ENCODE peak calls at places on chromosomes 12 and 14, in ten cellular contexts. C, D, W, M, U, S, P, N, F and T are unnamed samples.

GRCh38 chr14:42499137-42499536 is 892.5 kb downstream of the LRFN5 start:
- DNase-seq in C (no peak), D (no peak), W (no peak), M (no peak), U (no peak), S (no peak), P (no peak), N (no peak), F (no peak), T (no peak)

GRCh38 chr14:54877015-54877702 is 25.5 kb downstream of the GCH1 start:
- DNase-seq in C (no peak), D (no peak), W (peak; percentile 93), M (no peak), U (no peak), S (no peak), P (no peak), N (no peak), F (no peak), T (peak; percentile 11)

GRCh38 chr12:33752854-33753253 is 269.4 kb upstream of the ALG10 start:
- DNase-seq in C (no peak), D (no peak), W (no peak), M (peak; percentile 70), U (no peak), S (peak; percentile 64), P (no peak), N (no peak), F (no peak), T (peak; percentile 56)

GRCh38 chr12:88553941-88554658 is 26.2 kb downstream of the KITLG start:
- DNase-seq in C (peak; percentile 36), D (no peak), W (peak; percentile 87), M (no peak), U (peak; percentile 49), S (peak; percentile 92), P (no peak), N (no peak), F (no peak), T (no peak)

GRCh38 chr14:63770187-63770807 is 42.4 kb upstream of the SGPP1 start:
- DNase-seq in C (peak; percentile 21), D (peak; percentile 63), W (peak; percentile 63), M (no peak), U (peak; percentile 36), S (peak; percentile 79), P (peak; percentile 77), N (peak; percentile 34), F (no peak), T (peak; percentile 52)

GRCh38 chr14:59278111-59278510 is 89.6 kb downstream of the DAAM1 start:
- DNase-seq in C (no peak), D (peak; percentile 48), W (peak; percentile 87), M (peak; percentile 15), U (peak; percentile 85), S (peak; percentile 100), P (no peak), N (no peak), F (no peak), T (no peak)

GRCh38 chr12:45247589-45247988 is 31.7 kb downstream of the ANO6 start:
- DNase-seq in C (no peak), D (no peak), W (no peak), M (no peak), U (no peak), S (no peak), P (no peak), N (no peak), F (no peak), T (no peak)

GRCh38 chr14:53925201-53925766 is 31.3 kb downstream of the BMP4 start:
- DNase-seq in C (no peak), D (no peak), W (no peak), M (no peak), U (no peak), S (no peak), P (no peak), N (no peak), F (no peak), T (no peak)

GRCh38 chr12:100127766-100128508 is 14.7 kb downstream of the BLTP3B start:
- DNase-seq in C (no peak), D (peak; percentile 14), W (peak; percentile 21), M (no peak), U (no peak), S (peak; percentile 14), P (peak; percentile 15), N (no peak), F (no peak), T (no peak)

GRCh38 chr12:130742112-130742511 is 26.0 kb upstream of the RIMBP2 start:
- DNase-seq in C (no peak), D (no peak), W (no peak), M (no peak), U (no peak), S (no peak), P (no peak), N (no peak), F (no peak), T (no peak)

GRCh38 chr12:15011162-15011561 is 38.3 kb downstream of the PDE6H start:
- DNase-seq in C (no peak), D (no peak), W (no peak), M (no peak), U (no peak), S (peak; percentile 29), P (peak; percentile 23), N (peak; percentile 46), F (no peak), T (peak; percentile 51)

DNA sequence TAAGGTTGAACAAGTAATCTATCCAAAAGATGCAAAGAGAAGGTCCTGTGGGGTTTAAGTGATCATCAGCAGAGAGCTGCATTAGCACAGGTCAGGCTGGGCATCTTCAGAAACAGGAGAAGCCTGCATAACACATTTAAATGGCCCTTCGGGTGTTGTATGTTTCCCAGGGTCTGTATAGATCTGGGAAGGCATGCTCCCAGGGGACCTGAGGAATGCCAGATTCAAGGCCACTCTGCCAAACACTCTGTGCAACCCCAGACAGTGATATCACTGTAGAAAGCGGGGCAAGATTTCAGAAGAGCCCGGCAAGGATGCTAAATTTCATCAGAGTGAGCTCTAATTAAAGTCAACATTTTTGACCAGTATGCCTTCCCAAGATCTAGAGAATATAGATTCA is 92.9 kb downstream of the ARMH4 start:
- DNase-seq in C (no peak), D (no peak), W (no peak), M (no peak), U (no peak), S (no peak), P (no peak), N (no peak), F (no peak), T (no peak)
- H3K79me2 ChIP-seq in C (no peaks in the 10 kb centered on the region), D (no peaks in the 10 kb centered on the region), W (no peaks in the 10 kb centered on the region), M (no peaks in the 10 kb centered on the region), U (no peaks in the 10 kb centered on the region), S (no peaks in the 10 kb centered on the region), P (no peaks in the 10 kb centered on the region), N (no peaks in the 10 kb centered on the region), F (no peaks in the 10 kb centered on the region), T (no peaks in the 10 kb centered on the region)

DNA sequence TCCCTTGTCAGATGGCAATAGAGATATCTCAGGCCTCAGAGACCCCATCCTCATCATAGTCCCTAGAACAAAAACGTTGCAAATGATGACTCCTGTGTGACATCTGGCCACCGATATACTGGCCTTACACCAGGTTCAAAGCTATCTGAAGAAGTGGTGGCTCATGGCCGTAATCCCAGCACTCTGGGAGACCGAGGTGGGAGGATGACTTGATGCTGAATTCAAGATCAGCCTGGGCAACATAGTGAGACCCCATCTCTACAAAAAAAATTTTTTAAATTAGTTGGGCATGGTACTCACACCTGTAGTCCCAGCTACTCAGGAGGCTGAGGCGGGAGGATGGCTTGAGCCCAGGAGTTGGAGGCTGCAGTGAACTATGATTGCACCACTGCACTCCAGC is 13.1 kb downstream of the CAMKK2 start:
- DNase-seq in C (no peak), D (no peak), W (no peak), M (no peak), U (no peak), S (no peak), P (no peak), N (no peak), F (no peak), T (no peak)
- H3K79me2 ChIP-seq in C (peaks cover 33% of the 10 kb centered on the region), D (peaks cover 27% of the 10 kb centered on the region), W (peaks cover 19% of the 10 kb centered on the region), M (peaks cover 6% of the 10 kb centered on the region), U (peaks cover 35% of the 10 kb centered on the region), S (peaks cover 9% of the 10 kb centered on the region), P (no peaks in the 10 kb centered on the region), N (peaks cover 44% of the 10 kb centered on the region), F (no peaks in the 10 kb centered on the region), T (peaks cover 47% of the 10 kb centered on the region)

DNA sequence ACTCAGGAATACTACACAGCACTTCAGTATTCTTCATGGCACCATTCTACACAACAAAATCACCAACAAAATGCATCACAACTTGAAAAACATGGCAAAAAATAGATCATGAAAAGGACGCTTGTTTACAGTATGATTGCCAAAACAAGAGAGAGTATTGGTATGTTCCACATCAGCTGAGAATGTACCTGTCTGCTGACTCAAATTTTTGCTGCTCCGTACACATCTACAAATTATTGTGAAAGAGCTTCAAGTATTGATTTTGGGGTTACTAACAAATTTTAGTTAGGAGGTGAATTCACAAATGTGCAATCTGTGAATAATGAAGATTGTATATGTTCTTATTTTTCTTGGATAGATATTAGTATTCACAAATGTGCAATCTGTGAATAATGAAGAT is 105.4 kb downstream of the GPHN start:
- DNase-seq in C (no peak), D (no peak), W (no peak), M (no peak), U (no peak), S (no peak), P (no peak), N (no peak), F (no peak), T (no peak)
- H3K79me2 ChIP-seq in C (peaks cover 50% of the 10 kb centered on the region), D (peaks cover 26% of the 10 kb centered on the region), W (no peaks in the 10 kb centered on the region), M (no peaks in the 10 kb centered on the region), U (peaks cover 89% of the 10 kb centered on the region), S (peaks cover 75% of the 10 kb centered on the region), P (no peaks in the 10 kb centered on the region), N (peaks cover 68% of the 10 kb centered on the region), F (peaks cover 2% of the 10 kb centered on the region), T (peaks cover 2% of the 10 kb centered on the region)

GRCh38 chr14:52692248-52692962 is 3.0 kb downstream of the ERO1A start:
- DNase-seq in C (no peak), D (no peak), W (no peak), M (peak; percentile 33), U (no peak), S (no peak), P (peak; percentile 11), N (no peak), F (no peak), T (no peak)
- H3K79me2 ChIP-seq in C (peaks cover 71% of the 10 kb centered on the region), D (peaks cover 72% of the 10 kb centered on the region), W (peaks cover 76% of the 10 kb centered on the region), M (peaks cover 77% of the 10 kb centered on the region), U (peaks cover 81% of the 10 kb centered on the region), S (peaks cover 80% of the 10 kb centered on the region), P (peaks cover 81% of the 10 kb centered on the region), N (peaks cover 74% of the 10 kb centered on the region), F (peaks cover 2% of the 10 kb centered on the region), T (no peaks in the 10 kb centered on the region)

GRCh38 chr14:21509432-21510143 is 1.6 kb downstream of the METTL3 start:
- DNase-seq in C (no peak), D (no peak), W (no peak), M (no peak), U (no peak), S (no peak), P (no peak), N (no peak), F (no peak), T (no peak)
- H3K79me2 ChIP-seq in C (peaks cover 66% of the 10 kb centered on the region), D (peaks cover 60% of the 10 kb centered on the region), W (peaks cover 56% of the 10 kb centered on the region), M (peaks cover 61% of the 10 kb centered on the region), U (peaks cover 66% of the 10 kb centered on the region), S (peaks cover 58% of the 10 kb centered on the region), P (peaks cover 57% of the 10 kb centered on the region), N (peaks cover 44% of the 10 kb centered on the region), F (peaks cover 17% of the 10 kb centered on the region), T (peaks cover 40% of the 10 kb centered on the region)

DNA sequence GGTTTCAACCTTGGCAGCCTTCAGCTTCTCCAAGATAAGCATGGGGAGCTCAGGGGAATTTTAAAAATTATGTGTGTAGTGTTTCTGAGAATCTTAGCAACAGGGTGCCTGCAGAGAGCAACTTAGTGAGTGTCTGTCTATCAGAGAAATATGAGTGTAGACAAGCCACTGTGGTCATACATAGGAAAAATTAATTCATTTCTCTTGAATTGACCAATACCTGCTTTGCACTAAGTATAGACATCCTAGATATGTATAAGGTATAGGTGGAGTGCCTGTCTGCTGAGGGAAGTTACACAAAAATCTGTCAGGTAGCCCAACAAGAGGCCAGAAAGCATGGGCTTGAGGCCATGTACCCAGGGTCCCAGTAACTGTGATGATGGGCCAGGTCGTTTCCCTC is 20.7 kb downstream of the HELB start:
- DNase-seq in C (no peak), D (no peak), W (no peak), M (no peak), U (no peak), S (no peak), P (no peak), N (no peak), F (no peak), T (no peak)
- H3K79me2 ChIP-seq in C (no peaks in the 10 kb centered on the region), D (no peaks in the 10 kb centered on the region), W (no peaks in the 10 kb centered on the region), M (no peaks in the 10 kb centered on the region), U (no peaks in the 10 kb centered on the region), S (no peaks in the 10 kb centered on the region), P (no peaks in the 10 kb centered on the region), N (no peaks in the 10 kb centered on the region), F (no peaks in the 10 kb centered on the region), T (no peaks in the 10 kb centered on the region)